ENCODE peak calls at places on chromosome 11, in four cellular contexts. One of them, this sample, is unnamed. For H3K27me3, the result is how much of the 10 kb centered on the place peaks cover.

GRCh38 chr11:1745701-1746320 is 4.6 kb downstream of the IFITM10 start:
- DNase-seq in neuronal stem cell: no peak
- DNase-seq in neural progenitor cell: no peak
- DNase-seq in pancreas: no peak
- DNase-seq in this sample: no peak

GRCh38 chr11:62721994-62722393 is 5.3 kb downstream of the HNRNPUL2 start:
- DNase-seq in neuronal stem cell: no peak
- DNase-seq in neural progenitor cell: peak
- DNase-seq in pancreas: no peak
- DNase-seq in this sample: no peak

GRCh38 chr11:3905080-3905953 is 49.9 kb downstream of the STIM1 start:
- DNase-seq in neuronal stem cell: no peak
- DNase-seq in neural progenitor cell: peak
- DNase-seq in pancreas: no peak
- DNase-seq in this sample: no peak

GRCh38 chr11:94876645-94877445 is 96.5 kb downstream of the CWC15 start:
- DNase-seq in neuronal stem cell: no peak
- DNase-seq in neural progenitor cell: no peak
- DNase-seq in pancreas: peak
- DNase-seq in this sample: no peak

GRCh38 chr11:111063711-111064110 is 181.8 kb upstream of the POU2AF2 start:
- DNase-seq in neuronal stem cell: no peak
- DNase-seq in neural progenitor cell: peak
- DNase-seq in pancreas: no peak
- DNase-seq in this sample: no peak

GRCh38 chr11:69115586-69116560 is 39.9 kb upstream of the SMIM38 start:
- DNase-seq in neuronal stem cell: no peak
- DNase-seq in neural progenitor cell: no peak
- DNase-seq in pancreas: peak
- DNase-seq in this sample: no peak

GRCh38 chr11:87892291-87892690 is 283.0 kb downstream of the RAB38 start:
- DNase-seq in neuronal stem cell: no peak
- DNase-seq in neural progenitor cell: peak
- DNase-seq in pancreas: no peak
- DNase-seq in this sample: no peak

GRCh38 chr11:26134481-26135355 is 197.2 kb upstream of the ANO3 start:
- DNase-seq in neuronal stem cell: peak
- DNase-seq in neural progenitor cell: peak
- DNase-seq in pancreas: no peak
- DNase-seq in this sample: no peak

GRCh38 chr11:17805043-17805442 is 70.5 kb downstream of the KCNC1 start:
- DNase-seq in neuronal stem cell: no peak
- DNase-seq in neural progenitor cell: no peak
- DNase-seq in pancreas: no peak
- DNase-seq in this sample: no peak

GRCh38 chr11:67117667-67118058 is 1.4 kb upstream of the KDM2A start:
- DNase-seq in neuronal stem cell: no peak
- DNase-seq in neural progenitor cell: peak
- DNase-seq in pancreas: peak
- DNase-seq in this sample: no peak

GRCh38 chr11:86592659-86593451 is 79.6 kb downstream of the ME3 start:
- DNase-seq in neuronal stem cell: no peak
- DNase-seq in neural progenitor cell: no peak
- DNase-seq in pancreas: peak
- DNase-seq in this sample: no peak

GRCh38 chr11:62428871-62429601 is 10.2 kb downstream of the SCGB1A1 start:
- DNase-seq in neuronal stem cell: no peak
- DNase-seq in neural progenitor cell: no peak
- DNase-seq in pancreas: no peak
- DNase-seq in this sample: no peak

GRCh38 chr11:9639985-9640384 is 23.9 kb upstream of the SWAP70 start:
- DNase-seq in neuronal stem cell: no peak
- DNase-seq in neural progenitor cell: no peak
- DNase-seq in pancreas: no peak
- DNase-seq in this sample: no peak

GRCh38 chr11:123193742-123194141 is 1.3 kb downstream of the CLMP start:
- DNase-seq in neuronal stem cell: no peak
- DNase-seq in neural progenitor cell: no peak
- DNase-seq in pancreas: no peak
- DNase-seq in this sample: no peak

GRCh38 chr11:95378106-95378505 is 147.1 kb upstream of the SESN3 start:
- DNase-seq in neuronal stem cell: no peak
- DNase-seq in neural progenitor cell: no peak
- DNase-seq in pancreas: no peak
- DNase-seq in this sample: no peak

GRCh38 chr11:57180141-57180561 is 1.6 kb upstream of the LRRC55 start:
- DNase-seq in neuronal stem cell: peak
- DNase-seq in neural progenitor cell: peak
- DNase-seq in pancreas: no peak
- DNase-seq in this sample: peak

GRCh38 chr11:15627560-15627959 is 512.8 kb downstream of the INSC start:
- DNase-seq in neuronal stem cell: no peak
- DNase-seq in neural progenitor cell: no peak
- DNase-seq in pancreas: no peak
- DNase-seq in this sample: no peak

GRCh38 chr11:17476317-17477083 is at the start of gene ABCC8:
- DNase-seq in neuronal stem cell: no peak
- DNase-seq in neural progenitor cell: peak
- DNase-seq in pancreas: no peak
- DNase-seq in this sample: no peak

GRCh38 chr11:46079662-46080061 is 41.6 kb downstream of the PHF21A start:
- DNase-seq in neuronal stem cell: no peak
- DNase-seq in neural progenitor cell: no peak
- DNase-seq in pancreas: no peak
- DNase-seq in this sample: no peak

GRCh38 chr11:124876818-124877630 is 11.8 kb downstream of the ROBO3 start:
- DNase-seq in neuronal stem cell: no peak
- DNase-seq in neural progenitor cell: no peak
- DNase-seq in pancreas: no peak
- DNase-seq in this sample: no peak

GRCh38 chr11:93525601-93526000 is 17.6 kb downstream of the SMCO4 start:
- DNase-seq in neuronal stem cell: no peak
- DNase-seq in neural progenitor cell: no peak
- DNase-seq in pancreas: no peak
- DNase-seq in this sample: no peak

GRCh38 chr11:9803685-9804413 is 140.0 kb downstream of the SWAP70 start:
- DNase-seq in neuronal stem cell: no peak
- DNase-seq in neural progenitor cell: no peak
- DNase-seq in pancreas: no peak
- DNase-seq in this sample: no peak

GRCh38 chr11:128765571-128766530 is 72.0 kb downstream of the FLI1 start:
- DNase-seq in neuronal stem cell: no peak
- DNase-seq in neural progenitor cell: no peak
- DNase-seq in pancreas: no peak
- DNase-seq in this sample: no peak

GRCh38 chr11:33608386-33608785 is 92.2 kb downstream of the C11orf91 start:
- DNase-seq in neuronal stem cell: no peak
- DNase-seq in neural progenitor cell: no peak
- DNase-seq in pancreas: no peak
- DNase-seq in this sample: no peak

GRCh38 chr11:1750481-1750839 is at the start of gene IFITM10:
- DNase-seq in neuronal stem cell: no peak
- DNase-seq in neural progenitor cell: peak
- DNase-seq in pancreas: peak
- DNase-seq in this sample: no peak

GRCh38 chr11:4467811-4468606 is 14.4 kb upstream of the OR52K1 start:
- DNase-seq in neuronal stem cell: no peak
- DNase-seq in neural progenitor cell: no peak
- DNase-seq in pancreas: no peak
- DNase-seq in this sample: no peak

GRCh38 chr11:63880031-63880841 is 36.7 kb downstream of the RCOR2 start:
- DNase-seq in neuronal stem cell: no peak
- DNase-seq in neural progenitor cell: peak
- DNase-seq in pancreas: no peak
- DNase-seq in this sample: no peak

GRCh38 chr11:124766156-124766555 is 4.1 kb upstream of the ESAM start:
- DNase-seq in neuronal stem cell: no peak
- DNase-seq in neural progenitor cell: no peak
- DNase-seq in pancreas: no peak
- DNase-seq in this sample: no peak

GRCh38 chr11:11553595-11553994 is 68.2 kb downstream of the GALNT18 start:
- DNase-seq in neuronal stem cell: no peak
- DNase-seq in neural progenitor cell: no peak
- DNase-seq in pancreas: no peak
- DNase-seq in this sample: no peak

GRCh38 chr11:100980156-100980555 is 149.5 kb downstream of the PGR start:
- DNase-seq in neuronal stem cell: no peak
- DNase-seq in neural progenitor cell: peak
- DNase-seq in pancreas: no peak
- DNase-seq in this sample: peak

GRCh38 chr11:113906038-113906437 is 1.4 kb downstream of the HTR3B start:
- DNase-seq in neuronal stem cell: peak
- DNase-seq in neural progenitor cell: peak
- DNase-seq in pancreas: peak
- DNase-seq in this sample: peak

GRCh38 chr11:7170431-7170830 is 81.3 kb upstream of the SYT9 start:
- DNase-seq in neuronal stem cell: no peak
- DNase-seq in neural progenitor cell: no peak
- DNase-seq in pancreas: no peak
- DNase-seq in this sample: no peak

GRCh38 chr11:132312616-132313210 is 942.3 kb downstream of the NTM start:
- DNase-seq in neuronal stem cell: peak
- DNase-seq in neural progenitor cell: peak
- DNase-seq in pancreas: no peak
- DNase-seq in this sample: peak

GRCh38 chr11:8097062-8097814 is 16.2 kb downstream of the TUB start:
- DNase-seq in neuronal stem cell: no peak
- DNase-seq in neural progenitor cell: no peak
- DNase-seq in pancreas: no peak
- DNase-seq in this sample: no peak

GRCh38 chr11:9726313-9727022 is 62.6 kb downstream of the SWAP70 start:
- DNase-seq in neuronal stem cell: no peak
- DNase-seq in neural progenitor cell: no peak
- DNase-seq in pancreas: no peak
- DNase-seq in this sample: no peak

GRCh38 chr11:41237386-41237785 is 222.1 kb downstream of the LRRC4C start:
- DNase-seq in neuronal stem cell: no peak
- DNase-seq in neural progenitor cell: peak
- DNase-seq in pancreas: no peak
- DNase-seq in this sample: no peak

GRCh38 chr11:65593518-65594414 is 1.8 kb downstream of the KCNK7 start:
- DNase-seq in neuronal stem cell: no peak
- DNase-seq in neural progenitor cell: peak
- DNase-seq in pancreas: no peak
- DNase-seq in this sample: no peak

GRCh38 chr11:77705195-77705876 is 67.7 kb upstream of the CLNS1A start:
- DNase-seq in neuronal stem cell: no peak
- DNase-seq in neural progenitor cell: no peak
- DNase-seq in pancreas: no peak
- DNase-seq in this sample: peak

GRCh38 chr11:12689029-12689755 is 15.0 kb downstream of the TEAD1 start:
- DNase-seq in neuronal stem cell: no peak
- DNase-seq in neural progenitor cell: no peak
- DNase-seq in pancreas: no peak
- DNase-seq in this sample: no peak

GRCh38 chr11:12692238-12693074 is 18.2 kb downstream of the TEAD1 start:
- DNase-seq in neuronal stem cell: no peak
- DNase-seq in neural progenitor cell: peak
- DNase-seq in pancreas: peak
- DNase-seq in this sample: no peak

GRCh38 chr11:12693075-12693473 is 18.9 kb downstream of the TEAD1 start:
- DNase-seq in neuronal stem cell: no peak
- DNase-seq in neural progenitor cell: no peak
- DNase-seq in pancreas: no peak
- DNase-seq in this sample: no peak

GRCh38 chr11:12691473-12691872 is 17.3 kb downstream of the TEAD1 start:
- DNase-seq in neuronal stem cell: no peak
- DNase-seq in neural progenitor cell: no peak
- DNase-seq in pancreas: no peak
- DNase-seq in this sample: no peak

GRCh38 chr11:12690663-12691062 is 16.4 kb downstream of the TEAD1 start:
- DNase-seq in neuronal stem cell: no peak
- DNase-seq in neural progenitor cell: no peak
- DNase-seq in pancreas: no peak
- DNase-seq in this sample: no peak
- H3K27me3 ChIP-seq in neuronal stem cell: under half
- H3K27me3 ChIP-seq in neural progenitor cell: under half
- H3K27me3 ChIP-seq in pancreas: under half
- H3K27me3 ChIP-seq in this sample: under half

DNA sequence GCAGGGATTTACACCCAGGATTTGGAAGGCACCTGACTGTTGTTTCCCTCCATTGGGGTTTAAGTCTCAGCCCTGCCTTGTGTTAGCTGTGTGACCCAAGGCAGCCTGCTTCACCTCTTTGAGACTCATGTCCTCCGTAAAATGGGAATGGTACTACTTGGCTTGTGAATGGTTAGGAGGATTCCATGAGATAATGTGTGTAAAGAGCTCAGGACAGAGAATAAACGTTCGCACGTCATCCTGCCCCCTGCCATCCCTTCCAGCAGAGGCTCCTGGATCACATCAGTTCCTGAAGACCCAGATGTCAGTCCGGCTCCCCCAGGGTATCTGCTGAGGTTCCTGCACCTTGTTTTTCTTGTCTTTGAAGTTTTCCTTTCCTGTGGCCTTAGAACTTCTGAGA is 16.8 kb upstream of the ACCSL start:
- DNase-seq in neuronal stem cell: no peak
- DNase-seq in neural progenitor cell: no peak
- DNase-seq in pancreas: no peak
- DNase-seq in this sample: no peak
- H3K27me3 ChIP-seq in neuronal stem cell: under half
- H3K27me3 ChIP-seq in neural progenitor cell: under half
- H3K27me3 ChIP-seq in pancreas: under half
- H3K27me3 ChIP-seq in this sample: under half

DNA sequence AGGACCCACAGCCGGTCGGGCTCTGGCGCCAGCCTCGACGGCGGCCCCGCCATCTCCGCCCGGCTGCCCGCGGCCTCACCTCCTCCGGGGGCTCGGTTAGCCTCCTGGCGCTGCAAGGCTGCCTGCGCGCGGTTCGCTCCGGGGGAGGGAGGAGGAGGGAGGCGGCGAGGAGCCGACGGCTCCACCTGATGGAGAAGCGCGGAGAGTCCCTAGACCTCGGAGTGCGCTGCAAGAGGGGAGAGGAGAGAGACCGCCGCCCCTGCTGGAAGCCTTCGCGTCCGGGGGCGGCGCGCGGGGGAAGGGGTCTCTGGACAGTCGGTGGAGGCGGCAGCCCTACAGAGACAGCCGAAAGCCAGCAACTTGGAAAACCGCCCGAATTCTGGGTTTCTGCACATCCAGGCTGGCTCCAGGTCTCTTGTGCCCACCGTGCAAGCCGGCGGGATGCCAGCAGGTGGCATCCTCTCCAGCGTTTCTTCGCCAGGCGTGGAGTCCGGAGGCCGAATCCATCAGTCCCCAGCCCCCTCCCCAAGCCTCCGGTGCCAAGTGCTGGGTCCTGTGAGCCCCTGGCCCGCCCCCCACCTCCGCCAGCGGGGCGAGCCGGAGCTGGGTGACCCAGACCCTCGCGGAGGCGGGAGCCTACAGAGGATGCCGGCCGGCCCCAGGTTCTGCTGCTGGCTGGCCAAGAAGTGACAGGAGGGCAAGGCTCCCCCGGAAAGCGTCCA is 2.9 kb upstream of the KIRREL3 start:
- DNase-seq in neuronal stem cell: peak
- DNase-seq in neural progenitor cell: peak
- DNase-seq in pancreas: peak
- DNase-seq in this sample: peak
- H3K27me3 ChIP-seq in neuronal stem cell: under half
- H3K27me3 ChIP-seq in neural progenitor cell: half or more
- H3K27me3 ChIP-seq in pancreas: under half
- H3K27me3 ChIP-seq in this sample: half or more

GRCh38 chr11:70824590-70825300 is 426.4 kb downstream of the CTTN start:
- DNase-seq in neuronal stem cell: no peak
- DNase-seq in neural progenitor cell: peak
- DNase-seq in pancreas: no peak
- DNase-seq in this sample: peak
- H3K27me3 ChIP-seq in neuronal stem cell: under half
- H3K27me3 ChIP-seq in neural progenitor cell: under half
- H3K27me3 ChIP-seq in pancreas: under half
- H3K27me3 ChIP-seq in this sample: under half